ENCODE peak calls at places on chromosomes 13 and 19, in five cellular contexts. One of them, this sample, is unnamed.

GRCh38 chr13:51643114-51643881 is 59.0 kb downstream of the WDFY2 start:
- DNase-seq in K562: no peak
- DNase-seq in GM12878: no peak
- DNase-seq in GM23338: peak
- DNase-seq in Panc1: no peak
- DNase-seq in this sample: no peak

GRCh38 chr19:50478901-50479715 is 2.5 kb upstream of the GARIN5A start:
- DNase-seq in GM12878: no peak
- DNase-seq in K562: peak
- DNase-seq in Panc1: no peak
- DNase-seq in GM23338: peak
- DNase-seq in this sample: no peak

GRCh38 chr13:112760440-112760839 is 70.6 kb downstream of the ATP11A start:
- DNase-seq in GM23338: no peak
- DNase-seq in K562: no peak
- DNase-seq in Panc1: no peak
- DNase-seq in GM12878: no peak
- DNase-seq in this sample: no peak

GRCh38 chr13:101773062-101773461 is 320.6 kb downstream of the ITGBL1 start:
- DNase-seq in GM12878: no peak
- DNase-seq in Panc1: no peak
- DNase-seq in K562: no peak
- DNase-seq in GM23338: no peak
- DNase-seq in this sample: no peak

GRCh38 chr13:103030776-103031175 is 35.4 kb downstream of the SLC10A2 start:
- DNase-seq in GM12878: no peak
- DNase-seq in Panc1: no peak
- DNase-seq in GM23338: no peak
- DNase-seq in K562: no peak
- DNase-seq in this sample: no peak

GRCh38 chr19:3479819-3480215 is 508 bp downstream of the SMIM24 start:
- DNase-seq in Panc1: no peak
- DNase-seq in GM12878: no peak
- DNase-seq in GM23338: peak
- DNase-seq in K562: peak
- DNase-seq in this sample: no peak

GRCh38 chr19:947707-948533 is 22.1 kb downstream of the ARID3A start:
- DNase-seq in K562: no peak
- DNase-seq in GM12878: peak
- DNase-seq in GM23338: no peak
- DNase-seq in Panc1: no peak
- DNase-seq in this sample: no peak

GRCh38 chr13:65095697-65096096 is 2134.4 kb downstream of the PCDH9 start:
- DNase-seq in GM23338: peak
- DNase-seq in Panc1: no peak
- DNase-seq in K562: no peak
- DNase-seq in GM12878: no peak
- DNase-seq in this sample: no peak

GRCh38 chr19:51771369-51771768 is 10.4 kb downstream of the FPR2 start:
- DNase-seq in K562: no peak
- DNase-seq in Panc1: no peak
- DNase-seq in GM23338: no peak
- DNase-seq in GM12878: no peak
- DNase-seq in this sample: no peak

GRCh38 chr19:3359850-3360493 is 6.4 kb upstream of the NFIC start:
- DNase-seq in K562: peak
- DNase-seq in GM23338: peak
- DNase-seq in GM12878: no peak
- DNase-seq in Panc1: no peak
- DNase-seq in this sample: no peak

GRCh38 chr13:74907788-74908187 is 574.2 kb downstream of the TBC1D4 start:
- DNase-seq in Panc1: no peak
- DNase-seq in K562: no peak
- DNase-seq in GM23338: no peak
- DNase-seq in GM12878: no peak
- DNase-seq in this sample: no peak

GRCh38 chr19:38013913-38014575 is 107.0 kb downstream of the SIPA1L3 start:
- DNase-seq in K562: no peak
- DNase-seq in Panc1: no peak
- DNase-seq in GM12878: no peak
- DNase-seq in GM23338: no peak
- DNase-seq in this sample: no peak

GRCh38 chr19:18763674-18764590 is 27.2 kb downstream of the COMP start:
- DNase-seq in GM23338: no peak
- DNase-seq in GM12878: no peak
- DNase-seq in K562: peak
- DNase-seq in Panc1: no peak
- DNase-seq in this sample: no peak

GRCh38 chr19:53076984-53077383 is 26.2 kb downstream of the ZNF160 start:
- DNase-seq in GM12878: no peak
- DNase-seq in GM23338: peak
- DNase-seq in K562: peak
- DNase-seq in Panc1: no peak
- DNase-seq in this sample: no peak

GRCh38 chr13:41130356-41130755 is 2.2 kb downstream of the KBTBD6 start:
- DNase-seq in Panc1: no peak
- DNase-seq in K562: no peak
- DNase-seq in GM23338: no peak
- DNase-seq in GM12878: no peak
- DNase-seq in this sample: no peak

GRCh38 chr13:70034280-70034679 is 73.3 kb upstream of the ATXN8OS start:
- DNase-seq in Panc1: no peak
- DNase-seq in GM12878: no peak
- DNase-seq in K562: no peak
- DNase-seq in GM23338: no peak
- DNase-seq in this sample: no peak

GRCh38 chr19:33290956-33291622 is 11.2 kb downstream of the CEBPA start:
- DNase-seq in K562: no peak
- DNase-seq in GM12878: no peak
- DNase-seq in GM23338: no peak
- DNase-seq in Panc1: no peak
- DNase-seq in this sample: no peak

GRCh38 chr19:17846146-17846545 is 1.6 kb downstream of the JAK3 start:
- DNase-seq in K562: no peak
- DNase-seq in GM12878: peak
- DNase-seq in GM23338: no peak
- DNase-seq in Panc1: no peak
- DNase-seq in this sample: no peak

GRCh38 chr19:42401365-42402303 is 11.5 kb upstream of the CNFN start:
- DNase-seq in GM23338: peak
- DNase-seq in K562: peak
- DNase-seq in Panc1: no peak
- DNase-seq in GM12878: no peak
- DNase-seq in this sample: peak
- TF ChIP-seq POLR2AphosphoS5 in GM23338: peak
- TF ChIP-seq POLR2AphosphoS5 in K562: no peak
- TF ChIP-seq POLR2AphosphoS5 in Panc1: no peak
- TF ChIP-seq POLR2AphosphoS5 in GM12878: no peak
- TF ChIP-seq POLR2AphosphoS5 in this sample: peak

DNA sequence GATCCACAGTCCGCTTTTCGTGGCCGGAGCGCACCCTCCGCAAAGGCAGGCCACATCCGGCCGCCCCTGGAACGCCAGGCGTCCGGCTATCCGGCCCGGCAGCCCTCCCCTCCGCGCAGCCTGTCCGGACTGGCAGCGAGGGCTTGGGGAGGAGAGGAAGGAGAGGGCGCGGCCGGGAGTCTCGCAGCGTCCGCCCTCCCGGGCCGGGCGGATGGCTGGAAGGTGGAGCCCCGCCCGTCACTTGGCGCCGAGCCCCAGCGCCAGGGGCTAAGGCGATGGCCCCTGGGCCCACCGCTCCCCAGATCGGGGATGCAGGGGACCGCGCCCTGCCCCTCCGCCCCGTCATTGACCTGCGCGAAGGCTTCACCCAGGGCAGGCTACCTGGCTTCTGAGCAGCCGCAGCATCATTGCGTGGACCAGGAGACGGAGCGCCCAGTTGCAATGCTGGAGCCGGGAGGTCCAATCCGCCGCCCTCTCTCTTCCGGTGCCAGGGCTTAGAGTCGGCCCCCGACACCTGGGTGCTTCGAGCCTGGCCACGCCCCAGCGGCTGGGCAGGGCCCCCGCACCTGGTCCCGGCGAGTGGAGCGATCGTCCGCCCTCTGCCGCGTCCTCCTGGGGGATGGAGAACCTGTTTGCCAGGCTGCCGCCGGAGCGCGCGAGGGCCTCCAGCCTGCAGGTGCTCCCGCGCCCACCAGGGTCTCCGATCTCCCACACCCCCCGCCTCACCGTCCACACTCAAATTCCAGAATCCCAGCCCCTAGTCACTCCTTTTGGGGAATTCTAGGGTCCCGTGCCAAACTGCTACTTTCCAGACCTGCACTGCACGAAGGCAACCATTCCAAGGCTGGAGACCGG is at the start of gene FUT1:
- DNase-seq in Panc1: no peak
- DNase-seq in K562: peak
- DNase-seq in GM23338: peak
- DNase-seq in GM12878: no peak
- DNase-seq in this sample: no peak
- TF ChIP-seq POLR2AphosphoS5 in Panc1: no peak
- TF ChIP-seq POLR2AphosphoS5 in K562: no peak
- TF ChIP-seq POLR2AphosphoS5 in GM23338: peak
- TF ChIP-seq POLR2AphosphoS5 in GM12878: no peak
- TF ChIP-seq POLR2AphosphoS5 in this sample: peak

DNA sequence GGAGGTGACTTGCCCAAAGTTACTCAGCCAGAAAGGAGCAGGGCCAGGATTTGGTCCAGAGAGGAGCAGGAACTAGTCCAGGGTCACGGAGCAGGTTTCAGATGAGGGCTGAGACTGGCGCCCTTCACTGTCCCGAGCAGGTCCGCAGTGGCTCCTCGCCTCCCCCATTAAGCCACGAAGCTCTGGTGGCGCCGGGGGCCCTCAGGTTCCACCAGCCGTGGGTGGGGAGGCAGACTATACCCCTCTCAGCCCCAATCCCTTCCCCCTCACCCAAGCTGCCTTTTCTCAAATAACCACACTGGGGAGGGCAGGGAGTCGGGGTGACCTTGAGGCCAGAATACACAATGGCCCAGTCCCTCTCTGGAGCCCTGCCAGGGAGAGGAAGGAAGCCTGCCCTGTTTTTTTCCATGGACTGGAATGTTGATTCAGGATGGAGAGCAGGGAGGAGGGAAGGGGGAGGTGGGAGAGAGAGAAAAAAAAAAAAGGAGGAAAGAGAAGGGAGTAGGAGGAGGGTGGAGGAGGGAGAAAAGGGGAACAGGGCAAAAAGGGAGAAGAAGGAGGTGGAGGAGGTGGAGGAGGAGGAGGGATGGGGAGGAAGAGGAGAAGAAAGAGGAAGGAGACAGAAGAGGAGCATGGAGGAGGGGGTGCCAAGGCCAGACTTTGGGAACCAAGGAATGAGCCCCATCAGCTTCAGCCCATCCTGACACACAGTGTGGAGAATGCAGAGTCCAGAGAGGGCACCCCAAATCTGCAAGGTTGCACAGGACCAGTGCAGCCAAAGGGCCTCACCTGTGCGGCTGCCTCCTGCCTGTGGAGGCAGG is 19.7 kb downstream of the CEACAM16 start:
- DNase-seq in GM23338: peak
- DNase-seq in GM12878: no peak
- DNase-seq in K562: no peak
- DNase-seq in Panc1: no peak
- DNase-seq in this sample: no peak
- TF ChIP-seq POLR2AphosphoS5 in GM23338: no peak
- TF ChIP-seq POLR2AphosphoS5 in GM12878: no peak
- TF ChIP-seq POLR2AphosphoS5 in K562: no peak
- TF ChIP-seq POLR2AphosphoS5 in Panc1: peak
- TF ChIP-seq POLR2AphosphoS5 in this sample: peak

GRCh38 chr19:42052241-42052863 is 17.7 kb downstream of the GRIK5 start:
- DNase-seq in GM23338: no peak
- DNase-seq in Panc1: no peak
- DNase-seq in GM12878: no peak
- DNase-seq in K562: no peak
- DNase-seq in this sample: no peak

GRCh38 chr19:42051166-42052115 is 18.6 kb downstream of the GRIK5 start:
- DNase-seq in Panc1: no peak
- DNase-seq in GM23338: peak
- DNase-seq in GM12878: no peak
- DNase-seq in K562: no peak
- DNase-seq in this sample: no peak

GRCh38 chr19:42054205-42054604 is 15.8 kb downstream of the GRIK5 start:
- DNase-seq in K562: no peak
- DNase-seq in Panc1: no peak
- DNase-seq in GM12878: no peak
- DNase-seq in GM23338: no peak
- DNase-seq in this sample: no peak

GRCh38 chr19:42048992-42049391 is 21.0 kb downstream of the GRIK5 start:
- DNase-seq in Panc1: no peak
- DNase-seq in GM23338: no peak
- DNase-seq in GM12878: no peak
- DNase-seq in K562: no peak
- DNase-seq in this sample: no peak

DNA sequence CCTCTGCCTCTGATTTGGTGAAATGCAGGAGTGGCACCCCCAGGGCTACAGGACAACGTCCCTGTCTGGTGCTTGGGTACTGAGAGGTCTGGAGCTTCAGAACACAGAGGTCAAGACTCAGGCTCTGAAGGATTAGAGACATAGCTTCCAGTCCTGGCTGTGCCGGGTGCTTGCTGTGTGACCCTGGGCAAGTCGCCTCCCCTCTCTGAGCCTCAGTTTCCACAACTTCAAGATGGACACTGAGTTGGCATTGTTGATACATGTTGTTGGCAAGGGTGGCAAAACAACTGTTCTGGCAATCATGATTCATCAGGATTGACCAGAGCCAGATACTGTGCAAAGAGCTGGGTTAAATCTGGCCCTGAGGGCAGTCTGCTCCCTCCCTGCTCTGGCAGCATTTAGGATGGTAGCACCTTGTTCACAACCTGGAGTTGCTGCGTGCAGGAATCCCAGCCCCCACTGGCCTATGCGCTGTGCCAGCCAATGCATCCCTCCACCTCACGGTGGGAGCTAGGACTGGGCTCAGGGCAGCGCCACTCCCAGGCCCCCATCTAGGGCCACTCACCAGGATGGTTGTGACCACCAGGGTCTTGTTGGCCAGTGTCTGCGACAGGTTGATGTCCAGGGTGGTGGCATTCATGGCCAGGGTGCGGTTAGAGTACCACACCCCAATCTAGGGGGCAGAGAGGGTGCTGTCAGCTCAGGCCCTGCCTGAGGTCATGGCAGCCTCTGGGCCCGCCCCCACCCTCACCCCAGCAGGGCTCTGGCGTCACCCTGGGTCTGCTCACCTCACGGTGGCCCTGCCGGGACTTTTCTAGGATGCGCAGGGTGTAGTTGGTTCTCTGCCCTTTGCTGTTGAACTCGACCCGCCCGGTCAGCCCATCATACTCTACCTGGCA is 16.7 kb downstream of the GRIK5 start:
- DNase-seq in K562: no peak
- DNase-seq in Panc1: no peak
- DNase-seq in GM23338: no peak
- DNase-seq in GM12878: no peak
- DNase-seq in this sample: no peak
- TF ChIP-seq POLR2AphosphoS5 in K562: no peak
- TF ChIP-seq POLR2AphosphoS5 in Panc1: no peak
- TF ChIP-seq POLR2AphosphoS5 in GM23338: no peak
- TF ChIP-seq POLR2AphosphoS5 in GM12878: no peak
- TF ChIP-seq POLR2AphosphoS5 in this sample: no peak